ENCODE peak calls at places on chromosomes 5 and 9, in eight cellular contexts. K is left ventricle myocardium inferior, E is SK-N-SH, J is psoas muscle, O is thoracic aorta, Z is spleen, L is right lobe of liver, Q is stomach. X is an unnamed sample. For H3K36me3, the result is how much of the 10 kb centered on the place peaks cover.

GRCh38 chr5:114118511-114118910 is 243.4 kb upstream of the KCNN2 start:
- DNase-seq in K (no peak), E (no peak), J (no peak), O (no peak), Z (no peak), L (no peak), Q (no peak), X (no peak)

GRCh38 chr5:139638736-139639618 is 9.2 kb upstream of the CXXC5 start:
- DNase-seq in K (no peak), E (peak), J (no peak), O (no peak), Z (peak), L (no peak), Q (peak), X (peak)

GRCh38 chr5:11797132-11797531 is 107.1 kb downstream of the CTNND2 start:
- DNase-seq in K (no peak), E (peak), J (no peak), O (no peak), Z (no peak), L (no peak), Q (no peak), X (no peak)

GRCh38 chr9:131951905-131952304 is 127.8 kb downstream of the MED27 start:
- DNase-seq in K (peak), E (peak), J (peak), O (peak), Z (no peak), L (no peak), Q (no peak), X (no peak)

GRCh38 chr9:38067892-38068615 is 973 bp downstream of the SHB start:
- DNase-seq in K (no peak), E (peak), J (peak), O (no peak), Z (peak), L (peak), Q (no peak), X (no peak)

GRCh38 chr9:128231638-128232568 is 28.7 kb downstream of the DNM1 start:
- DNase-seq in K (no peak), E (no peak), J (peak), O (no peak), Z (no peak), L (no peak), Q (no peak), X (no peak)

GRCh38 chr5:140855772-140856674 is at the start of gene PCDHA10:
- DNase-seq in K (no peak), E (no peak), J (no peak), O (no peak), Z (no peak), L (no peak), Q (no peak), X (no peak)

GRCh38 chr9:89436963-89437625 is 60.8 kb downstream of the SEMA4D start:
- DNase-seq in K (no peak), E (no peak), J (no peak), O (no peak), Z (peak), L (peak), Q (peak), X (peak)

GRCh38 chr9:71647094-71647591 is 121.2 kb downstream of the CEMIP2 start:
- DNase-seq in K (peak), E (no peak), J (peak), O (peak), Z (peak), L (peak), Q (peak), X (peak)

GRCh38 chr5:132389453-132390286 is 20.2 kb downstream of the SLC22A5 start:
- DNase-seq in K (no peak), E (no peak), J (peak), O (peak), Z (no peak), L (no peak), Q (peak), X (peak)

GRCh38 chr5:9622891-9623547 is 7.1 kb downstream of the TAS2R1 start:
- DNase-seq in K (no peak), E (no peak), J (no peak), O (no peak), Z (no peak), L (no peak), Q (no peak), X (no peak)

GRCh38 chr9:105006514-105006913 is 78.6 kb upstream of the ABCA1 start:
- DNase-seq in K (no peak), E (no peak), J (no peak), O (no peak), Z (no peak), L (no peak), Q (no peak), X (no peak)

GRCh38 chr9:93022721-93023520 is 35.6 kb upstream of the SUSD3 start:
- DNase-seq in K (no peak), E (no peak), J (no peak), O (no peak), Z (no peak), L (no peak), Q (no peak), X (no peak)

GRCh38 chr9:419571-420156 is 205.0 kb downstream of the DOCK8 start:
- DNase-seq in K (no peak), E (no peak), J (no peak), O (no peak), Z (no peak), L (no peak), Q (peak), X (no peak)

GRCh38 chr5:116209166-116209565 is 124.3 kb downstream of the COMMD10 start:
- DNase-seq in K (no peak), E (no peak), J (no peak), O (no peak), Z (no peak), L (no peak), Q (no peak), X (no peak)

GRCh38 chr9:95626885-95627558 is 110.3 kb upstream of the PTCH1 start:
- DNase-seq in K (peak), E (no peak), J (peak), O (peak), Z (peak), L (peak), Q (no peak), X (peak)

GRCh38 chr5:757931-758697 is 26.4 kb downstream of the ZDHHC11B start:
- DNase-seq in K (peak), E (peak), J (peak), O (no peak), Z (no peak), L (no peak), Q (peak), X (peak)

GRCh38 chr5:1820926-1821325 is 19.7 kb downstream of the NDUFS6 start:
- DNase-seq in K (no peak), E (no peak), J (no peak), O (no peak), Z (peak), L (no peak), Q (no peak), X (no peak)

GRCh38 chr9:27528886-27529315 is 713 bp downstream of the MOB3B start:
- DNase-seq in K (peak), E (no peak), J (peak), O (no peak), Z (peak), L (peak), Q (peak), X (peak)

GRCh38 chr5:57834829-57835554 is 352.4 kb upstream of the ACTBL2 start:
- DNase-seq in K (no peak), E (peak), J (no peak), O (no peak), Z (no peak), L (no peak), Q (no peak), X (no peak)

GRCh38 chr5:172505840-172506638 is 51.7 kb upstream of the SH3PXD2B start:
- DNase-seq in K (no peak), E (no peak), J (no peak), O (no peak), Z (peak), L (no peak), Q (no peak), X (peak)

GRCh38 chr9:36163840-36164175 is 5.4 kb upstream of the CCIN start:
- DNase-seq in K (no peak), E (no peak), J (no peak), O (no peak), Z (no peak), L (no peak), Q (no peak), X (no peak)

GRCh38 chr9:34552606-34552981 is 29.8 kb upstream of the ENHO start:
- DNase-seq in K (no peak), E (no peak), J (no peak), O (no peak), Z (peak), L (no peak), Q (no peak), X (no peak)

GRCh38 chr5:143913008-143913752 is 101.2 kb downstream of the HMHB1 start:
- DNase-seq in K (no peak), E (no peak), J (no peak), O (no peak), Z (no peak), L (no peak), Q (no peak), X (no peak)

GRCh38 chr9:131411719-131412681 is 18.1 kb downstream of the PRRC2B start:
- DNase-seq in K (no peak), E (no peak), J (no peak), O (no peak), Z (peak), L (no peak), Q (no peak), X (no peak)

GRCh38 chr9:128419061-128419925 is 1.4 kb upstream of the CERCAM start:
- DNase-seq in K (no peak), E (peak), J (no peak), O (no peak), Z (no peak), L (no peak), Q (no peak), X (no peak)

GRCh38 chr5:145987871-145988270 is 51.5 kb downstream of the SH3RF2 start:
- DNase-seq in K (no peak), E (no peak), J (no peak), O (no peak), Z (no peak), L (no peak), Q (no peak), X (no peak)

GRCh38 chr5:470961-471749 is 28.2 kb downstream of the EXOC3 start:
- DNase-seq in K (peak), E (no peak), J (peak), O (no peak), Z (peak), L (peak), Q (no peak), X (no peak)

GRCh38 chr5:10455273-10455670 is 13.6 kb downstream of the ROPN1L start:
- DNase-seq in K (peak), E (no peak), J (no peak), O (no peak), Z (no peak), L (no peak), Q (no peak), X (no peak)

GRCh38 chr5:145981612-145982571 is 45.5 kb downstream of the SH3RF2 start:
- DNase-seq in K (no peak), E (no peak), J (no peak), O (no peak), Z (no peak), L (no peak), Q (peak), X (no peak)

GRCh38 chr5:83715316-83716060 is 5.2 kb downstream of the HAPLN1 start:
- DNase-seq in K (no peak), E (no peak), J (no peak), O (no peak), Z (no peak), L (no peak), Q (no peak), X (no peak)

GRCh38 chr5:134174841-134175839 is 1.6 kb downstream of the SKP1 start:
- DNase-seq in K (no peak), E (peak), J (no peak), O (no peak), Z (no peak), L (no peak), Q (no peak), X (no peak)

GRCh38 chr5:138032572-138033274 is at the start of gene FAM13B:
- DNase-seq in K (peak), E (peak), J (peak), O (peak), Z (peak), L (peak), Q (peak), X (peak)
- TF ChIP-seq CTCF in K (peak), E (no peak), J (no peak), O (peak), Z (peak), L (no peak), Q (peak), X (peak)

GRCh38 chr9:33311953-33312352 is 21.6 kb downstream of the NFX1 start:
- DNase-seq in K (no peak), E (no peak), J (no peak), O (no peak), Z (no peak), L (no peak), Q (no peak), X (no peak)
- H3K36me3 ChIP-seq in K (half or more), E (half or more), J (under half), O (half or more), Z (half or more), L (half or more), Q (half or more), X (under half)

DNA sequence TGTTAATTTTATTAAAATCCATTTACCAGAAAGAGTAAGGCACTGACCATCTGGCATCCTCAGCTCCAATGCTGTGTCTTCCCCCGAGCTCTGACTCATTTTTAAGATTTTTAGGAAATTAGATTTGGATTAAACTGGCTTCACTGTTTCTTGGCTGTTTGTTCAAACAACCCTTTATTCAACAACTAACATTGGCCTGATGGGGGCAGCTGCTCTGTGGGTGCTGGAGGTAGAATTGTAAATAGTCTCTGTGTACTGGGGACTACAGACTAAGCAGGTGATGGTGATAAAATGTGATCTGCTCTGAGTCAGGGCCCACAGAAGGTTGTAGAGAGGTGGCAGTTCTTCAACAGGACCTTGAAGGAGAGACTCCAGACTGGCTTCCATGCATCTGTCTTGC is 2.9 kb downstream of the RABEPK start:
- DNase-seq in K (no peak), E (no peak), J (no peak), O (no peak), Z (no peak), L (no peak), Q (no peak), X (no peak)
- TF ChIP-seq CTCF in K (no peak), E (no peak), J (no peak), O (no peak), Z (no peak), L (no peak), Q (no peak), X (no peak)

GRCh38 chr9:123099548-123099947 is 66.1 kb downstream of the GPR21 start:
- DNase-seq in K (no peak), E (no peak), J (no peak), O (no peak), Z (no peak), L (no peak), Q (no peak), X (no peak)
- H3K36me3 ChIP-seq in K (half or more), E (half or more), J (under half), O (half or more), Z (half or more), L (under half), Q (half or more), X (under half)